ENCODE peak calls at places on chromosomes 11 and 22, in nine cellular contexts. One of them, this sample, is unnamed.

GRCh38 chr22:28909375-28909774 is 26.0 kb downstream of the ZNRF3 start:
- DNase-seq in adrenal gland: peak; percentile 44
- DNase-seq in NT2/D1: no peak
- DNase-seq in GM23248: no peak
- DNase-seq in fibroblast of lung: no peak
- DNase-seq in cardiac muscle cell: peak; percentile 43
- DNase-seq in left ventricle myocardium inferior: no peak
- DNase-seq in SK-N-SH: no peak
- DNase-seq in thyroid gland: no peak
- DNase-seq in this sample: no peak

GRCh38 chr22:35177811-35178210 is 79.5 kb upstream of the HMGXB4 start:
- DNase-seq in cardiac muscle cell: no peak
- DNase-seq in left ventricle myocardium inferior: no peak
- DNase-seq in fibroblast of lung: no peak
- DNase-seq in SK-N-SH: no peak
- DNase-seq in thyroid gland: no peak
- DNase-seq in GM23248: no peak
- DNase-seq in adrenal gland: no peak
- DNase-seq in NT2/D1: no peak
- DNase-seq in this sample: no peak

GRCh38 chr22:50059185-50059880 is 1.2 kb upstream of the TTLL8 start:
- DNase-seq in left ventricle myocardium inferior: no peak
- DNase-seq in NT2/D1: peak; percentile 48
- DNase-seq in adrenal gland: no peak
- DNase-seq in thyroid gland: peak; percentile 25
- DNase-seq in GM23248: peak; percentile 47
- DNase-seq in fibroblast of lung: peak; percentile 58
- DNase-seq in cardiac muscle cell: peak; percentile 78
- DNase-seq in SK-N-SH: peak; percentile 86
- DNase-seq in this sample: peak; percentile 44

GRCh38 chr11:11263238-11264030 is 89.6 kb downstream of the CSNK2A3 start:
- DNase-seq in cardiac muscle cell: peak; percentile 26
- DNase-seq in GM23248: peak; percentile 34
- DNase-seq in left ventricle myocardium inferior: no peak
- DNase-seq in adrenal gland: no peak
- DNase-seq in thyroid gland: peak; percentile 81
- DNase-seq in NT2/D1: no peak
- DNase-seq in fibroblast of lung: no peak
- DNase-seq in SK-N-SH: peak; percentile 46
- DNase-seq in this sample: no peak

GRCh38 chr11:8252388-8252787 is 11.3 kb downstream of the LMO1 start:
- DNase-seq in adrenal gland: no peak
- DNase-seq in thyroid gland: no peak
- DNase-seq in left ventricle myocardium inferior: no peak
- DNase-seq in SK-N-SH: no peak
- DNase-seq in NT2/D1: no peak
- DNase-seq in fibroblast of lung: no peak
- DNase-seq in GM23248: no peak
- DNase-seq in cardiac muscle cell: no peak
- DNase-seq in this sample: no peak

GRCh38 chr22:47534150-47535133 is 772.0 kb downstream of the TBC1D22A start:
- DNase-seq in NT2/D1: no peak
- DNase-seq in thyroid gland: peak; percentile 52
- DNase-seq in GM23248: no peak
- DNase-seq in cardiac muscle cell: no peak
- DNase-seq in SK-N-SH: no peak
- DNase-seq in fibroblast of lung: peak; percentile 88
- DNase-seq in left ventricle myocardium inferior: no peak
- DNase-seq in adrenal gland: no peak
- DNase-seq in this sample: no peak

GRCh38 chr11:15114501-15115475 is at the start of gene INSC:
- DNase-seq in GM23248: peak; percentile 66
- DNase-seq in fibroblast of lung: peak; percentile 40
- DNase-seq in thyroid gland: peak; percentile 30
- DNase-seq in cardiac muscle cell: peak; percentile 24
- DNase-seq in left ventricle myocardium inferior: peak; percentile 18
- DNase-seq in SK-N-SH: peak; percentile 85
- DNase-seq in NT2/D1: no peak
- DNase-seq in adrenal gland: no peak
- DNase-seq in this sample: peak; percentile 38

GRCh38 chr11:101003468-101003867 is 126.1 kb downstream of the PGR start:
- DNase-seq in SK-N-SH: peak; percentile 1
- DNase-seq in thyroid gland: no peak
- DNase-seq in left ventricle myocardium inferior: no peak
- DNase-seq in fibroblast of lung: no peak
- DNase-seq in NT2/D1: no peak
- DNase-seq in cardiac muscle cell: no peak
- DNase-seq in adrenal gland: no peak
- DNase-seq in GM23248: no peak
- DNase-seq in this sample: no peak

GRCh38 chr11:45982656-45983470 is 60.4 kb downstream of the LARGE2 start:
- DNase-seq in thyroid gland: no peak
- DNase-seq in fibroblast of lung: peak; percentile 75
- DNase-seq in GM23248: peak; percentile 84
- DNase-seq in NT2/D1: peak; percentile 98
- DNase-seq in adrenal gland: peak; percentile 46
- DNase-seq in cardiac muscle cell: peak; percentile 88
- DNase-seq in left ventricle myocardium inferior: peak; percentile 18
- DNase-seq in SK-N-SH: peak; percentile 21
- DNase-seq in this sample: no peak

GRCh38 chr11:115657586-115657985 is 153.4 kb upstream of the CADM1 start:
- DNase-seq in NT2/D1: no peak
- DNase-seq in cardiac muscle cell: no peak
- DNase-seq in fibroblast of lung: peak; percentile 51
- DNase-seq in adrenal gland: no peak
- DNase-seq in thyroid gland: no peak
- DNase-seq in SK-N-SH: no peak
- DNase-seq in left ventricle myocardium inferior: no peak
- DNase-seq in GM23248: no peak
- DNase-seq in this sample: no peak

GRCh38 chr11:10730151-10730550 is 20.9 kb upstream of the CTR9 start:
- DNase-seq in NT2/D1: no peak
- DNase-seq in SK-N-SH: no peak
- DNase-seq in cardiac muscle cell: no peak
- DNase-seq in left ventricle myocardium inferior: no peak
- DNase-seq in adrenal gland: no peak
- DNase-seq in fibroblast of lung: no peak
- DNase-seq in thyroid gland: no peak
- DNase-seq in GM23248: peak; percentile 80
- DNase-seq in this sample: no peak

GRCh38 chr11:61494341-61495038 is 14.1 kb upstream of the LRRC10B start:
- DNase-seq in GM23248: no peak
- DNase-seq in cardiac muscle cell: no peak
- DNase-seq in fibroblast of lung: peak; percentile 51
- DNase-seq in left ventricle myocardium inferior: peak; percentile 56
- DNase-seq in NT2/D1: no peak
- DNase-seq in adrenal gland: peak; percentile 61
- DNase-seq in SK-N-SH: no peak
- DNase-seq in thyroid gland: no peak
- DNase-seq in this sample: no peak

DNA sequence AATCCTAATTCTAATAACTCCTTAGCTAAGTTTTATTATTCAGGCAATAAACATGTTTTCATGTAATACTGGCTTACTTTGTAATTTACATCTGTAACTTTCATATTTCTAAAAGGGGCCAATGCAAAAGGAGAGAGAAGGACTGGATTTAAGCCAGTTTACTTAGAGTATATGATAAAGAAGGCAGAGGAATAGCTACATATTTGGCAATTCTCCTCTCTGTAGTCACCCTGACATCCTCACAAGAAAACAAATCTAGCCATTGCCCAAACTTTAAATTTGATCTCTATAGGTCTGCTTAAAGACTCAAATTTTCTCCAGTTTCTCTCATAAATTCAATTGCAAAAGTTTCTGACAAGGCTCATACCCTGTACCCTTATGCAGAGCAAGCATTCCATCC is 2.1 kb downstream of the FIBIN start:
- DNase-seq in fibroblast of lung: peak; percentile 53
- DNase-seq in cardiac muscle cell: peak; percentile 62
- DNase-seq in GM23248: peak; percentile 35
- DNase-seq in adrenal gland: no peak
- DNase-seq in SK-N-SH: no peak
- DNase-seq in NT2/D1: no peak
- DNase-seq in thyroid gland: no peak
- DNase-seq in left ventricle myocardium inferior: no peak
- DNase-seq in this sample: no peak
- H3K4me3 ChIP-seq in fibroblast of lung: no peak overlapping the region
- H3K4me3 ChIP-seq in cardiac muscle cell: no peak overlapping the region
- H3K4me3 ChIP-seq in GM23248: peak overlapping the region; percentile 95
- H3K4me3 ChIP-seq in adrenal gland: no peak overlapping the region
- H3K4me3 ChIP-seq in SK-N-SH: no peak overlapping the region
- H3K4me3 ChIP-seq in NT2/D1: no peak overlapping the region
- H3K4me3 ChIP-seq in thyroid gland: no peak overlapping the region
- H3K4me3 ChIP-seq in left ventricle myocardium inferior: peak overlapping the region; percentile 67
- H3K4me3 ChIP-seq in this sample: no peak overlapping the region

DNA sequence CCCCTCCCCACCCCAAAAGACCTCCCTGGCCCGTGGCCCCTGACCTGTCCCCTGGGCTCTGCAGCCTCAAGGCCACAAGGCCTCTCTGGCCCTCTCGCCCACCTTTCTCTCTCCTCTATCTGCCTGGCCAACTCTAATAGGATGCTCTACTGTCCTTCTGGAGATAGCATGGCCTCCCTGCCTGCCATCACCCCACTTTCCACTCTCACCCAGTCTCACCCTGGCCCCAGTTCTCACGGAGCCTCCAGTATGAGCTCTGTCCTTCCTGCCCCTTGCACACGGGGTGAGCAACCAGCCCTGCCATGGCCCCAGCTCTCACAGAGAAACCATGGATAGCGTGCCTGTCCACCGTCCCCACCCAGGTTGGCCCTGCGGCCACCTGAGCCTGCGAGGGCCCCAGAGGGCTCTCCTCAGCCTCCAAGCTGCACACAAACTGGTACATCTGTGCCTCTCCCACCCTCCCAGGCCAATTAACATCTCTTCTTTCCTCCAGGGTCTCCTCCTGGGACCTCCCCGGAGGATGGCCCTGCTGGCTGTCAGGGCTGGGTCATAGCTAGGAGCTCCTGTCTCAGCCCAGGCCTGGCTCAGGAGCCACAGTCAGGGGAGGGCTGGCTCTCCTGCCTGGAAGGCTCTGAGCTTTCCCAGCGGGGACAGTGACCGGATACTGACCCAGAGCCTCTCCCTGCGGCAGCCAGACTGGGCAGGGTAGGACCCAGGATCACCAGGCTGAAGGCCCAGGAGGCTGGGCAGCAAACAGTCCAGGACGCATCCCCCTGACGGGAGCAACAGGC is 22.3 kb downstream of the RTN4R start:
- DNase-seq in thyroid gland: no peak
- DNase-seq in SK-N-SH: no peak
- DNase-seq in GM23248: no peak
- DNase-seq in cardiac muscle cell: no peak
- DNase-seq in NT2/D1: no peak
- DNase-seq in adrenal gland: no peak
- DNase-seq in fibroblast of lung: no peak
- DNase-seq in left ventricle myocardium inferior: no peak
- DNase-seq in this sample: no peak
- H3K4me3 ChIP-seq in thyroid gland: no peak overlapping the region
- H3K4me3 ChIP-seq in SK-N-SH: no peak overlapping the region
- H3K4me3 ChIP-seq in GM23248: no peak overlapping the region
- H3K4me3 ChIP-seq in cardiac muscle cell: no peak overlapping the region
- H3K4me3 ChIP-seq in NT2/D1: no peak overlapping the region
- H3K4me3 ChIP-seq in adrenal gland: no peak overlapping the region
- H3K4me3 ChIP-seq in fibroblast of lung: no peak overlapping the region
- H3K4me3 ChIP-seq in left ventricle myocardium inferior: no peak overlapping the region
- H3K4me3 ChIP-seq in this sample: no peak overlapping the region

GRCh38 chr11:123166095-123166559 is 28.9 kb downstream of the CLMP start:
- DNase-seq in adrenal gland: peak; percentile 48
- DNase-seq in left ventricle myocardium inferior: peak; percentile 36
- DNase-seq in cardiac muscle cell: peak; percentile 94
- DNase-seq in GM23248: peak; percentile 61
- DNase-seq in SK-N-SH: peak; percentile 64
- DNase-seq in NT2/D1: no peak
- DNase-seq in fibroblast of lung: peak; percentile 92
- DNase-seq in thyroid gland: peak; percentile 16
- DNase-seq in this sample: no peak
- H3K4me3 ChIP-seq in adrenal gland: no peak overlapping the region
- H3K4me3 ChIP-seq in left ventricle myocardium inferior: no peak overlapping the region
- H3K4me3 ChIP-seq in cardiac muscle cell: no peak overlapping the region
- H3K4me3 ChIP-seq in GM23248: no peak overlapping the region
- H3K4me3 ChIP-seq in SK-N-SH: no peak overlapping the region
- H3K4me3 ChIP-seq in NT2/D1: no peak overlapping the region
- H3K4me3 ChIP-seq in fibroblast of lung: no peak overlapping the region
- H3K4me3 ChIP-seq in thyroid gland: no peak overlapping the region
- H3K4me3 ChIP-seq in this sample: no peak overlapping the region

GRCh38 chr11:31817054-31817620 is 6.0 kb upstream of the PAX6 start:
- DNase-seq in SK-N-SH: peak; percentile 38
- DNase-seq in NT2/D1: no peak
- DNase-seq in cardiac muscle cell: no peak
- DNase-seq in thyroid gland: no peak
- DNase-seq in adrenal gland: no peak
- DNase-seq in fibroblast of lung: no peak
- DNase-seq in GM23248: no peak
- DNase-seq in left ventricle myocardium inferior: no peak
- DNase-seq in this sample: no peak

GRCh38 chr11:31817621-31818493 is 6.7 kb upstream of the PAX6 start:
- DNase-seq in GM23248: no peak
- DNase-seq in thyroid gland: no peak
- DNase-seq in NT2/D1: no peak
- DNase-seq in cardiac muscle cell: no peak
- DNase-seq in SK-N-SH: peak; percentile 36
- DNase-seq in fibroblast of lung: no peak
- DNase-seq in adrenal gland: no peak
- DNase-seq in left ventricle myocardium inferior: no peak
- DNase-seq in this sample: peak; percentile 44

GRCh38 chr11:31818874-31819331 is 7.8 kb upstream of the PAX6 start:
- DNase-seq in cardiac muscle cell: no peak
- DNase-seq in NT2/D1: no peak
- DNase-seq in fibroblast of lung: no peak
- DNase-seq in adrenal gland: no peak
- DNase-seq in GM23248: no peak
- DNase-seq in SK-N-SH: peak; percentile 39
- DNase-seq in left ventricle myocardium inferior: no peak
- DNase-seq in thyroid gland: no peak
- DNase-seq in this sample: no peak

GRCh38 chr11:31815743-31816466 is 4.8 kb upstream of the PAX6 start:
- DNase-seq in adrenal gland: no peak
- DNase-seq in SK-N-SH: peak; percentile 41
- DNase-seq in NT2/D1: no peak
- DNase-seq in GM23248: peak; percentile 53
- DNase-seq in cardiac muscle cell: no peak
- DNase-seq in fibroblast of lung: no peak
- DNase-seq in left ventricle myocardium inferior: no peak
- DNase-seq in thyroid gland: no peak
- DNase-seq in this sample: no peak

DNA sequence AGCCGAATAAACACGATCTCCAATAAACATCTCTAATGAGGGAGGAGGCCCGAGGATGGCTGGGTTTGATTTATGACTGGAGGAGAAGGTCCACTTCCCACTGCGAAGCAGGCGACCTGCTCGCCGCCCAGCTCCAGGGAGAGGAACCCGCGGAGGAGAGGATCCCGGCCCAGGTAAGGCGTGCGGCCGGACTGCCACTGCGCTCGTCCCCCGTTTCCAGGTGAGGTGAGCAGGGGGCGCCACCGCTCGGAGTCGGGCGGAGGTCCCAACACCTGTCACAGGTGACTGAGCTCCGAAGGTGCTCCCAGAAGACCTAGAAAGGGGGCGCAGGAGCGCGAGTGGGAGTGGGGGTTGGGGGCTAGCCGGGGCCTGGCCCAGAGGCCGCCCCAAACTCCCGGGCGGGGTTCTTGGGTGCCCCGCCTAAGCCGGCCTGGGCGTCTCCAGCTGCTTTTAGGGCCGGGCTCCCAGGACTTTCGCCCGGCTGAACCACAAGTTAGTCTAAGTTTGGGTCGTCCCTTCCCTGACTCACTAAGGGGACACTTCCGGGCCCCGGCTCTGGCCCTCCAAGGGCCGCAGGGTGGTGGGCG is 5.4 kb upstream of the PAX6 start:
- DNase-seq in left ventricle myocardium inferior: no peak
- DNase-seq in SK-N-SH: peak; percentile 50
- DNase-seq in thyroid gland: no peak
- DNase-seq in cardiac muscle cell: no peak
- DNase-seq in fibroblast of lung: no peak
- DNase-seq in adrenal gland: no peak
- DNase-seq in GM23248: no peak
- DNase-seq in NT2/D1: no peak
- DNase-seq in this sample: peak; percentile 49
- H3K4me3 ChIP-seq in left ventricle myocardium inferior: peak overlapping the region; percentile 56
- H3K4me3 ChIP-seq in SK-N-SH: no peak overlapping the region
- H3K4me3 ChIP-seq in thyroid gland: no peak overlapping the region
- H3K4me3 ChIP-seq in cardiac muscle cell: no peak overlapping the region
- H3K4me3 ChIP-seq in fibroblast of lung: no peak overlapping the region
- H3K4me3 ChIP-seq in adrenal gland: no peak overlapping the region
- H3K4me3 ChIP-seq in GM23248: peak overlapping the region; percentile 51
- H3K4me3 ChIP-seq in NT2/D1: no peak overlapping the region
- H3K4me3 ChIP-seq in this sample: no peak overlapping the region

This sample was measured in mucosa of descending colon.